ENCODE peak calls at places on chromosomes 2 and 18, in ten cellular contexts. One of them, this sample, is unnamed.
A peak's percentile ranks its signal among the peaks of the same experiment; 100 is the strongest.

GRCh38 chr18:5104246-5104645 is 92.8 kb downstream of the AKAIN1 start:
- DNase-seq in IMR-90: no peak
- DNase-seq in lower leg skin: no peak
- DNase-seq in right lobe of liver: no peak
- DNase-seq in tibial nerve: no peak
- DNase-seq in breast epithelium: no peak
- DNase-seq in HCT116: no peak
- DNase-seq in A549: no peak
- DNase-seq in adrenal gland: no peak
- DNase-seq in heart left ventricle: no peak
- DNase-seq in this sample: no peak

GRCh38 chr18:77054288-77054605 is 78.3 kb downstream of the MBP start:
- DNase-seq in breast epithelium: no peak
- DNase-seq in adrenal gland: no peak
- DNase-seq in lower leg skin: peak; percentile 86
- DNase-seq in tibial nerve: no peak
- DNase-seq in HCT116: no peak
- DNase-seq in heart left ventricle: no peak
- DNase-seq in right lobe of liver: no peak
- DNase-seq in A549: no peak
- DNase-seq in IMR-90: no peak
- DNase-seq in this sample: no peak

GRCh38 chr2:180901331-180901730 is 79.1 kb upstream of the UBE2E3 start:
- DNase-seq in right lobe of liver: no peak
- DNase-seq in heart left ventricle: no peak
- DNase-seq in tibial nerve: no peak
- DNase-seq in IMR-90: no peak
- DNase-seq in adrenal gland: no peak
- DNase-seq in lower leg skin: no peak
- DNase-seq in breast epithelium: no peak
- DNase-seq in HCT116: no peak
- DNase-seq in A549: no peak
- DNase-seq in this sample: no peak

GRCh38 chr2:43134571-43134889 is 91.9 kb downstream of the ZFP36L2 start:
- DNase-seq in HCT116: no peak
- DNase-seq in heart left ventricle: no peak
- DNase-seq in right lobe of liver: no peak
- DNase-seq in adrenal gland: no peak
- DNase-seq in lower leg skin: no peak
- DNase-seq in A549: no peak
- DNase-seq in tibial nerve: no peak
- DNase-seq in breast epithelium: no peak
- DNase-seq in IMR-90: no peak
- DNase-seq in this sample: no peak

GRCh38 chr2:240983361-240983995 is 14.9 kb upstream of the SNED1 start:
- DNase-seq in adrenal gland: peak; percentile 25
- DNase-seq in breast epithelium: no peak
- DNase-seq in right lobe of liver: peak; percentile 67
- DNase-seq in heart left ventricle: peak; percentile 22
- DNase-seq in IMR-90: peak; percentile 16
- DNase-seq in tibial nerve: no peak
- DNase-seq in A549: peak; percentile 13
- DNase-seq in lower leg skin: peak; percentile 81
- DNase-seq in HCT116: peak; percentile 41
- DNase-seq in this sample: peak; percentile 59

GRCh38 chr2:234291765-234292204 is 205.1 kb downstream of the ARL4C start:
- DNase-seq in HCT116: no peak
- DNase-seq in breast epithelium: no peak
- DNase-seq in lower leg skin: peak; percentile 85
- DNase-seq in IMR-90: peak; percentile 77
- DNase-seq in tibial nerve: no peak
- DNase-seq in adrenal gland: peak; percentile 40
- DNase-seq in right lobe of liver: no peak
- DNase-seq in A549: no peak
- DNase-seq in heart left ventricle: peak; percentile 52
- DNase-seq in this sample: no peak

GRCh38 chr2:73163522-73164367 is 38.6 kb upstream of the NOTO start:
- DNase-seq in right lobe of liver: no peak
- DNase-seq in breast epithelium: no peak
- DNase-seq in adrenal gland: peak; percentile 81
- DNase-seq in IMR-90: peak; percentile 74
- DNase-seq in A549: peak; percentile 88
- DNase-seq in heart left ventricle: peak; percentile 44
- DNase-seq in tibial nerve: peak; percentile 70
- DNase-seq in lower leg skin: peak; percentile 93
- DNase-seq in HCT116: peak; percentile 69
- DNase-seq in this sample: peak; percentile 79

GRCh38 chr2:85071096-85071495 is 62.1 kb upstream of the TCF7L1 start:
- DNase-seq in heart left ventricle: no peak
- DNase-seq in adrenal gland: no peak
- DNase-seq in A549: no peak
- DNase-seq in tibial nerve: no peak
- DNase-seq in lower leg skin: no peak
- DNase-seq in HCT116: no peak
- DNase-seq in IMR-90: peak; percentile 29
- DNase-seq in breast epithelium: no peak
- DNase-seq in right lobe of liver: no peak
- DNase-seq in this sample: no peak

GRCh38 chr18:3321133-3321812 is 59.3 kb downstream of the MYL12B start:
- DNase-seq in right lobe of liver: no peak
- DNase-seq in IMR-90: peak; percentile 96
- DNase-seq in HCT116: no peak
- DNase-seq in heart left ventricle: no peak
- DNase-seq in tibial nerve: no peak
- DNase-seq in breast epithelium: no peak
- DNase-seq in adrenal gland: peak; percentile 64
- DNase-seq in A549: peak; percentile 51
- DNase-seq in lower leg skin: no peak
- DNase-seq in this sample: no peak

GRCh38 chr2:68765739-68766377 is 31.2 kb downstream of the ARHGAP25 start:
- DNase-seq in breast epithelium: no peak
- DNase-seq in HCT116: no peak
- DNase-seq in tibial nerve: no peak
- DNase-seq in lower leg skin: peak; percentile 28
- DNase-seq in adrenal gland: no peak
- DNase-seq in heart left ventricle: no peak
- DNase-seq in IMR-90: peak; percentile 75
- DNase-seq in right lobe of liver: no peak
- DNase-seq in A549: no peak
- DNase-seq in this sample: no peak

GRCh38 chr2:105085525-105085924 is 47.7 kb downstream of the MRPS9 start:
- DNase-seq in IMR-90: no peak
- DNase-seq in heart left ventricle: no peak
- DNase-seq in A549: no peak
- DNase-seq in adrenal gland: no peak
- DNase-seq in right lobe of liver: no peak
- DNase-seq in HCT116: no peak
- DNase-seq in tibial nerve: no peak
- DNase-seq in lower leg skin: no peak
- DNase-seq in breast epithelium: no peak
- DNase-seq in this sample: no peak

GRCh38 chr2:38076250-38076709 is 329 bp upstream of the CYP1B1 start:
- DNase-seq in right lobe of liver: peak; percentile 89
- DNase-seq in HCT116: peak; percentile 61
- DNase-seq in adrenal gland: peak; percentile 83
- DNase-seq in A549: peak; percentile 75
- DNase-seq in IMR-90: peak; percentile 68
- DNase-seq in lower leg skin: peak; percentile 95
- DNase-seq in breast epithelium: peak; percentile 61
- DNase-seq in tibial nerve: peak; percentile 68
- DNase-seq in heart left ventricle: peak; percentile 77
- DNase-seq in this sample: peak; percentile 90

GRCh38 chr2:11235583-11235982 is 80.3 kb downstream of the SLC66A3 start:
- DNase-seq in lower leg skin: no peak
- DNase-seq in HCT116: no peak
- DNase-seq in right lobe of liver: no peak
- DNase-seq in IMR-90: no peak
- DNase-seq in tibial nerve: no peak
- DNase-seq in breast epithelium: no peak
- DNase-seq in heart left ventricle: no peak
- DNase-seq in A549: no peak
- DNase-seq in adrenal gland: no peak
- DNase-seq in this sample: no peak

GRCh38 chr2:174329157-174329715 is 5.5 kb upstream of the SP9 start:
- DNase-seq in IMR-90: no peak
- DNase-seq in right lobe of liver: no peak
- DNase-seq in adrenal gland: no peak
- DNase-seq in HCT116: no peak
- DNase-seq in breast epithelium: no peak
- DNase-seq in lower leg skin: no peak
- DNase-seq in tibial nerve: no peak
- DNase-seq in A549: no peak
- DNase-seq in heart left ventricle: no peak
- DNase-seq in this sample: no peak
- H3K4me3 ChIP-seq in IMR-90: no peak overlapping the region
- H3K4me3 ChIP-seq in right lobe of liver: no peak overlapping the region
- H3K4me3 ChIP-seq in adrenal gland: no peak overlapping the region
- H3K4me3 ChIP-seq in HCT116: no peak overlapping the region
- H3K4me3 ChIP-seq in breast epithelium: peak overlapping the region; percentile 55
- H3K4me3 ChIP-seq in lower leg skin: no peak overlapping the region
- H3K4me3 ChIP-seq in tibial nerve: no peak overlapping the region
- H3K4me3 ChIP-seq in A549: peak overlapping the region; percentile 37
- H3K4me3 ChIP-seq in heart left ventricle: no peak overlapping the region
- H3K4me3 ChIP-seq in this sample: no peak overlapping the region

GRCh38 chr2:134917219-134917957 is 1.2 kb upstream of the CCNT2 start:
- DNase-seq in HCT116: no peak
- DNase-seq in breast epithelium: no peak
- DNase-seq in lower leg skin: peak; percentile 87
- DNase-seq in IMR-90: no peak
- DNase-seq in right lobe of liver: peak; percentile 57
- DNase-seq in A549: no peak
- DNase-seq in heart left ventricle: peak; percentile 16
- DNase-seq in tibial nerve: no peak
- DNase-seq in adrenal gland: peak; percentile 48
- DNase-seq in this sample: no peak

GRCh38 chr2:134917958-134918517 is 584 bp upstream of the CCNT2 start:
- DNase-seq in tibial nerve: peak; percentile 82
- DNase-seq in heart left ventricle: no peak
- DNase-seq in HCT116: no peak
- DNase-seq in right lobe of liver: no peak
- DNase-seq in A549: no peak
- DNase-seq in breast epithelium: no peak
- DNase-seq in IMR-90: no peak
- DNase-seq in lower leg skin: no peak
- DNase-seq in adrenal gland: peak; percentile 91
- DNase-seq in this sample: no peak

GRCh38 chr2:134919360-134920210 is 963 bp downstream of the CCNT2 start:
- DNase-seq in heart left ventricle: peak; percentile 17
- DNase-seq in IMR-90: peak; percentile 12
- DNase-seq in HCT116: no peak
- DNase-seq in lower leg skin: no peak
- DNase-seq in tibial nerve: peak; percentile 16
- DNase-seq in breast epithelium: no peak
- DNase-seq in adrenal gland: peak; percentile 48
- DNase-seq in right lobe of liver: no peak
- DNase-seq in A549: no peak
- DNase-seq in this sample: peak; percentile 65

GRCh38 chr2:134918518-134919359 is at the start of gene CCNT2:
- DNase-seq in IMR-90: peak; percentile 98
- DNase-seq in HCT116: peak; percentile 98
- DNase-seq in right lobe of liver: peak; percentile 100
- DNase-seq in adrenal gland: peak; percentile 99
- DNase-seq in breast epithelium: peak; percentile 99
- DNase-seq in tibial nerve: peak; percentile 95
- DNase-seq in A549: peak; percentile 88
- DNase-seq in heart left ventricle: peak; percentile 100
- DNase-seq in lower leg skin: peak; percentile 100
- DNase-seq in this sample: peak; percentile 99
- TF ChIP-seq POLR2A in IMR-90: peak; percentile 87
- TF ChIP-seq POLR2A in HCT116: peak; percentile 54
- TF ChIP-seq POLR2A in right lobe of liver: peak; percentile 48
- TF ChIP-seq POLR2A in adrenal gland: peak; percentile 4
- TF ChIP-seq POLR2A in breast epithelium: peak; percentile 51
- TF ChIP-seq POLR2A in tibial nerve: peak; percentile 42
- TF ChIP-seq POLR2A in A549: peak; percentile 62
- TF ChIP-seq POLR2A in heart left ventricle: no peak
- TF ChIP-seq POLR2A in lower leg skin: no peak
- TF ChIP-seq POLR2A in this sample: no peak

DNA sequence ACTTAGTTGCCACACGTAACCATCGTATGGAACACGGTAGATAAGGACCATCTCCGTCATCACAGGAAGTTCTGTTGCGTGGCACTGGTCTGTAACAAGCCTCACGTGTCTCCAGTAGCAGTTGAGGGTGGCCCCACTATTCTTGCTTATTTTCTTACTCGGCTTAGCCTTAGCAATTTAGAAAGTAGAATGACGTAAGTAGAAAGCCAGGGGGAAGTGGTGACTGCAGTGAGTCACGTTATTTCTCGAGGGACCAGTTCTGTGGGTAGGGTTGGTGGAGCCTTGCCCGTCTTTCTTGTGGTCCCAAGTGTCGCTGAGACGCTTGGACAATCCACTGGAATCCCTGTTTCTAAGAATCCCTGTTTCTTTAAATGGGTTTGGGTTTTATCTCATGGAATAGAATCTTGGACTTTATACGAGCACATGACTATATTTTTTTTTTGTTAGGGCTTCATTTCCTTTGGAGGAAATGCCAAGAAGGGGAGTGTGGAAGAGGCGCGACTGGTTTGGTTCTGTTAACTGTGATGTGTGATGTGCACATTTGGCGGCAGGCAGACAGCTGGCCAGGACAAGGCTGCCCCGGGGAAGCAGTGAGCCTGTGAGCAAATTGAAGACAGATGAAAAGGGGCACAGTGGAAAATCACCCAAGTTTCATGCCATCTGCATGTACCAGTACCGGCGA is 96.2 kb downstream of the CABLES1 start:
- DNase-seq in lower leg skin: peak; percentile 96
- DNase-seq in HCT116: no peak
- DNase-seq in tibial nerve: peak; percentile 76
- DNase-seq in IMR-90: peak; percentile 92
- DNase-seq in adrenal gland: peak; percentile 56
- DNase-seq in breast epithelium: no peak
- DNase-seq in heart left ventricle: peak; percentile 74
- DNase-seq in right lobe of liver: no peak
- DNase-seq in A549: no peak
- DNase-seq in this sample: peak; percentile 81
- H3K4me3 ChIP-seq in lower leg skin: no peak overlapping the region
- H3K4me3 ChIP-seq in HCT116: no peak overlapping the region
- H3K4me3 ChIP-seq in tibial nerve: no peak overlapping the region
- H3K4me3 ChIP-seq in IMR-90: no peak overlapping the region
- H3K4me3 ChIP-seq in adrenal gland: no peak overlapping the region
- H3K4me3 ChIP-seq in breast epithelium: no peak overlapping the region
- H3K4me3 ChIP-seq in heart left ventricle: no peak overlapping the region
- H3K4me3 ChIP-seq in right lobe of liver: no peak overlapping the region
- H3K4me3 ChIP-seq in A549: no peak overlapping the region
- H3K4me3 ChIP-seq in this sample: no peak overlapping the region

DNA sequence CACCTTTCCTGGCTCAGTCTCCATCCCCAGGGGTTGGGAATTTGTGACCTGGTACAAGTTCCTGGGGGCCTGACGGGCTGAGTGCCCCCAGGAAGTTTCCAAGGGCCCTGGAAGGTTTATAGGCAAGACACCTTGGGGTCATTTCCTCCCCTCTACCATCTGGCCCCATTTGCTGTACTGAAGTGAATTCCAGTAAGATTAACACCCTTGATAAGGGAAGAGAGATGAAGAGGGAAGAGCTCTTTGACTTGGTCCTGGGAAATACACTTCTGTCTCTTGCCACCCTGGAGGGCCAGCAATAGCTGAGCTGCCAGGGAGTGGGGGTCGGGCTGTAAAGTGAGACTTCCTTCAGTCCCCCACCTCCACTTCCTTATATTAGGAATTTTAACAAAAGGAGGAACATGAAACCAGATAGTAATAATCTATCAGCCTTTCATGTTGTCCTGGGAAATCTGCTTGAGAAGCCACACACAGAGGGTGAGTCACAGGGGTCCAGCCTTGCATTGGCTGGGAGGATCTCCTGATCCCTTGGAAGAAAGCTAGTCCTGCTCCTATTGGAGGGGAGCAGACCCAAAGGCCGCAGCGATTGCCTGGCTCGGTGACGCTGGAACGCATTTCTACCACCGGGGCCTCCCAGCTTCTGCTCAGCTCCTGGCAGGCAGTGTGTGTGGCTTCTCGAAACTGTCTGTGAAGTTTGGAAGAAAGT is 87.4 kb downstream of the ACAA2 start:
- DNase-seq in IMR-90: peak; percentile 98
- DNase-seq in lower leg skin: peak; percentile 93
- DNase-seq in right lobe of liver: no peak
- DNase-seq in breast epithelium: no peak
- DNase-seq in heart left ventricle: peak; percentile 62
- DNase-seq in adrenal gland: peak; percentile 37
- DNase-seq in HCT116: peak; percentile 91
- DNase-seq in tibial nerve: peak; percentile 60
- DNase-seq in A549: peak; percentile 18
- DNase-seq in this sample: peak; percentile 91
- TF ChIP-seq POLR2A in IMR-90: peak; percentile 44
- TF ChIP-seq POLR2A in lower leg skin: no peak
- TF ChIP-seq POLR2A in right lobe of liver: no peak
- TF ChIP-seq POLR2A in breast epithelium: no peak
- TF ChIP-seq POLR2A in heart left ventricle: no peak
- TF ChIP-seq POLR2A in adrenal gland: no peak
- TF ChIP-seq POLR2A in HCT116: no peak
- TF ChIP-seq POLR2A in tibial nerve: no peak
- TF ChIP-seq POLR2A in A549: no peak
- TF ChIP-seq POLR2A in this sample: no peak

This sample was measured in sigmoid colon.